ENCODE peak calls at places on chromosomes 3 and 15, in seven cellular contexts. One of them, this sample, is unnamed.

GRCh38 chr15:32840481-32841245 is 122.9 kb downstream of the GREM1 start:
- DNase-seq in progenitor cell of endocrine pancreas: no peak
- DNase-seq in dorsolateral prefrontal cortex: no peak
- DNase-seq in SK-N-SH: no peak
- DNase-seq in breast epithelium: no peak
- DNase-seq in choroid plexus epithelial cell: no peak
- DNase-seq in fibroblast of lung: peak
- DNase-seq in this sample: no peak

GRCh38 chr15:92634641-92635272 is 20.8 kb downstream of the FAM174B start:
- DNase-seq in progenitor cell of endocrine pancreas: no peak
- DNase-seq in dorsolateral prefrontal cortex: no peak
- DNase-seq in SK-N-SH: no peak
- DNase-seq in breast epithelium: peak
- DNase-seq in choroid plexus epithelial cell: no peak
- DNase-seq in fibroblast of lung: no peak
- DNase-seq in this sample: no peak

GRCh38 chr3:178472941-178473340 is 63.3 kb upstream of the KCNMB2 start:
- DNase-seq in progenitor cell of endocrine pancreas: no peak
- DNase-seq in dorsolateral prefrontal cortex: no peak
- DNase-seq in SK-N-SH: no peak
- DNase-seq in breast epithelium: no peak
- DNase-seq in choroid plexus epithelial cell: no peak
- DNase-seq in fibroblast of lung: no peak
- DNase-seq in this sample: no peak

GRCh38 chr3:146131616-146132410 is 29.2 kb downstream of the PLOD2 start:
- DNase-seq in progenitor cell of endocrine pancreas: no peak
- DNase-seq in dorsolateral prefrontal cortex: no peak
- DNase-seq in SK-N-SH: no peak
- DNase-seq in breast epithelium: no peak
- DNase-seq in choroid plexus epithelial cell: peak
- DNase-seq in fibroblast of lung: peak
- DNase-seq in this sample: no peak

GRCh38 chr3:172355836-172356235 is 92.4 kb downstream of the GHSR start:
- DNase-seq in progenitor cell of endocrine pancreas: no peak
- DNase-seq in dorsolateral prefrontal cortex: no peak
- DNase-seq in SK-N-SH: no peak
- DNase-seq in breast epithelium: no peak
- DNase-seq in choroid plexus epithelial cell: peak
- DNase-seq in fibroblast of lung: peak
- DNase-seq in this sample: no peak

GRCh38 chr3:31377045-31377642 is 155.6 kb upstream of the STT3B start:
- DNase-seq in progenitor cell of endocrine pancreas: no peak
- DNase-seq in dorsolateral prefrontal cortex: no peak
- DNase-seq in SK-N-SH: no peak
- DNase-seq in breast epithelium: no peak
- DNase-seq in choroid plexus epithelial cell: peak
- DNase-seq in fibroblast of lung: peak
- DNase-seq in this sample: no peak

GRCh38 chr15:44094776-44095175 is 100.3 kb downstream of the FRMD5 start:
- DNase-seq in progenitor cell of endocrine pancreas: no peak
- DNase-seq in dorsolateral prefrontal cortex: no peak
- DNase-seq in SK-N-SH: no peak
- DNase-seq in breast epithelium: no peak
- DNase-seq in choroid plexus epithelial cell: peak
- DNase-seq in fibroblast of lung: peak
- DNase-seq in this sample: no peak

GRCh38 chr15:90820481-90820880 is 47.9 kb upstream of the FURIN start:
- DNase-seq in progenitor cell of endocrine pancreas: no peak
- DNase-seq in dorsolateral prefrontal cortex: no peak
- DNase-seq in SK-N-SH: no peak
- DNase-seq in breast epithelium: no peak
- DNase-seq in choroid plexus epithelial cell: no peak
- DNase-seq in fibroblast of lung: no peak
- DNase-seq in this sample: no peak

GRCh38 chr3:52468336-52468735 is 12.9 kb downstream of the NISCH start:
- DNase-seq in progenitor cell of endocrine pancreas: no peak
- DNase-seq in dorsolateral prefrontal cortex: no peak
- DNase-seq in SK-N-SH: no peak
- DNase-seq in breast epithelium: no peak
- DNase-seq in choroid plexus epithelial cell: peak
- DNase-seq in fibroblast of lung: peak
- DNase-seq in this sample: no peak

GRCh38 chr15:100318880-100319279 is 22.9 kb downstream of the ADAMTS17 start:
- DNase-seq in progenitor cell of endocrine pancreas: no peak
- DNase-seq in dorsolateral prefrontal cortex: no peak
- DNase-seq in SK-N-SH: no peak
- DNase-seq in breast epithelium: no peak
- DNase-seq in choroid plexus epithelial cell: no peak
- DNase-seq in fibroblast of lung: no peak
- DNase-seq in this sample: no peak

GRCh38 chr3:72130565-72130964 is 345.6 kb upstream of the PROK2 start:
- DNase-seq in progenitor cell of endocrine pancreas: no peak
- DNase-seq in dorsolateral prefrontal cortex: no peak
- DNase-seq in SK-N-SH: no peak
- DNase-seq in breast epithelium: no peak
- DNase-seq in choroid plexus epithelial cell: no peak
- DNase-seq in fibroblast of lung: no peak
- DNase-seq in this sample: no peak
- TF ChIP-seq CTCF in progenitor cell of endocrine pancreas: no peak
- TF ChIP-seq CTCF in dorsolateral prefrontal cortex: no peak
- TF ChIP-seq CTCF in SK-N-SH: no peak
- TF ChIP-seq CTCF in breast epithelium: no peak
- TF ChIP-seq CTCF in choroid plexus epithelial cell: no peak
- TF ChIP-seq CTCF in fibroblast of lung: no peak
- TF ChIP-seq CTCF in this sample: no peak

GRCh38 chr3:10504161-10505049 is 981 bp downstream of the ATP2B2 start:
- DNase-seq in progenitor cell of endocrine pancreas: no peak
- DNase-seq in dorsolateral prefrontal cortex: no peak
- DNase-seq in SK-N-SH: peak
- DNase-seq in breast epithelium: no peak
- DNase-seq in choroid plexus epithelial cell: no peak
- DNase-seq in fibroblast of lung: no peak
- DNase-seq in this sample: no peak
- TF ChIP-seq CTCF in progenitor cell of endocrine pancreas: peak
- TF ChIP-seq CTCF in dorsolateral prefrontal cortex: no peak
- TF ChIP-seq CTCF in SK-N-SH: no peak
- TF ChIP-seq CTCF in breast epithelium: no peak
- TF ChIP-seq CTCF in choroid plexus epithelial cell: no peak
- TF ChIP-seq CTCF in fibroblast of lung: no peak
- TF ChIP-seq CTCF in this sample: peak

GRCh38 chr3:135231646-135232625 is 436.9 kb downstream of the EPHB1 start:
- DNase-seq in progenitor cell of endocrine pancreas: no peak
- DNase-seq in dorsolateral prefrontal cortex: no peak
- DNase-seq in SK-N-SH: no peak
- DNase-seq in breast epithelium: no peak
- DNase-seq in choroid plexus epithelial cell: no peak
- DNase-seq in fibroblast of lung: no peak
- DNase-seq in this sample: no peak

GRCh38 chr3:135228131-135228530 is 433.1 kb downstream of the EPHB1 start:
- DNase-seq in progenitor cell of endocrine pancreas: no peak
- DNase-seq in dorsolateral prefrontal cortex: no peak
- DNase-seq in SK-N-SH: no peak
- DNase-seq in breast epithelium: no peak
- DNase-seq in choroid plexus epithelial cell: no peak
- DNase-seq in fibroblast of lung: no peak
- DNase-seq in this sample: no peak

GRCh38 chr3:135226057-135226456 is 431.0 kb downstream of the EPHB1 start:
- DNase-seq in progenitor cell of endocrine pancreas: no peak
- DNase-seq in dorsolateral prefrontal cortex: no peak
- DNase-seq in SK-N-SH: no peak
- DNase-seq in breast epithelium: no peak
- DNase-seq in choroid plexus epithelial cell: no peak
- DNase-seq in fibroblast of lung: no peak
- DNase-seq in this sample: no peak

GRCh38 chr3:135224963-135225362 is 429.9 kb downstream of the EPHB1 start:
- DNase-seq in progenitor cell of endocrine pancreas: no peak
- DNase-seq in dorsolateral prefrontal cortex: no peak
- DNase-seq in SK-N-SH: no peak
- DNase-seq in breast epithelium: no peak
- DNase-seq in choroid plexus epithelial cell: no peak
- DNase-seq in fibroblast of lung: no peak
- DNase-seq in this sample: no peak

DNA sequence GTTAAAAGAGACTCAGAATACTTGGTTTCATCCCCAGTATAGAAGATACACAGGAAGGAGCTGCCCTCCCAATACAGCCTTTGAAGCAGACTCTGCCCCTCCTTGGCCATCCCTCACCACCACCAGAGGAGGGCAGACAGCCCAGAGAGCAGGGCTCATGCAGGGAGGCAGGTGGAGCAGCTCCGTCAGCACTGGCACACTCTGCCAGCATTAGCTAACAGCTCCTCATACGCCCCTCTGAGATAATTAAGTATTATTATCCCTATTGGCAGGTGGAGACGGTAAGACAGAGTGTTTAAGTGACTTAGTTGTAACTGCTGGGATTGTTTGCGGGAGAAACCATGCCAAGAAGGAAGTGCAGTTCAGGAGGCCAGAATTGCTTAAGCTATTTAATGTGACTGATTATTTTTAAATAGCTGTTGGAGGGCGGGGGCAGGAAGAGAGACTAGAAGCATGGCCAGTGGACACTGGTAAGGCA is 434.0 kb downstream of the EPHB1 start:
- DNase-seq in progenitor cell of endocrine pancreas: no peak
- DNase-seq in dorsolateral prefrontal cortex: no peak
- DNase-seq in SK-N-SH: no peak
- DNase-seq in breast epithelium: peak
- DNase-seq in choroid plexus epithelial cell: no peak
- DNase-seq in fibroblast of lung: peak
- DNase-seq in this sample: no peak
- TF ChIP-seq CTCF in progenitor cell of endocrine pancreas: peak
- TF ChIP-seq CTCF in dorsolateral prefrontal cortex: no peak
- TF ChIP-seq CTCF in SK-N-SH: no peak
- TF ChIP-seq CTCF in breast epithelium: no peak
- TF ChIP-seq CTCF in choroid plexus epithelial cell: no peak
- TF ChIP-seq CTCF in fibroblast of lung: no peak
- TF ChIP-seq CTCF in this sample: peak

DNA sequence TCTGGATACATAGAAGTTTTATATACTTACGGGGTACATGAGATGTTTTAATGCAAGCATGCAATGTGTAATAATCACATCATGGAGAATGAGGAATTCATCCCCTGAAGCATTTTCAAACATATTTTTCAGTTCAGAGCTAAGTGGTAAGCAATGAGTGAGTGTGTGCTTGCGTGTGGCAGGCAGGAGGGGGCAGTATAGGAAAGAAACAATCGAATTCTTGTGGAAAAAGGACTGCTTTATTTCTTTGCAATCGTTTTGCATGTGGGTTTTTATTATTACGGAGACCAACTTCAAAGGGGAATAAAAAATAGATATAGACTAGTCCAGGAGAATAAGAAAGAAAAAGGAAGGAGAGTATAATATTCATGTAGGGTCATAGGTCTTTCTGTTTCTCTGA is 271.6 kb downstream of the CHL1 start:
- DNase-seq in progenitor cell of endocrine pancreas: no peak
- DNase-seq in dorsolateral prefrontal cortex: no peak
- DNase-seq in SK-N-SH: no peak
- DNase-seq in breast epithelium: no peak
- DNase-seq in choroid plexus epithelial cell: no peak
- DNase-seq in fibroblast of lung: no peak
- DNase-seq in this sample: no peak
- TF ChIP-seq CTCF in progenitor cell of endocrine pancreas: peak
- TF ChIP-seq CTCF in dorsolateral prefrontal cortex: no peak
- TF ChIP-seq CTCF in SK-N-SH: peak
- TF ChIP-seq CTCF in breast epithelium: no peak
- TF ChIP-seq CTCF in choroid plexus epithelial cell: peak
- TF ChIP-seq CTCF in fibroblast of lung: peak
- TF ChIP-seq CTCF in this sample: peak

GRCh38 chr3:6679510-6679909 is 181.4 kb upstream of the GRM7 start:
- DNase-seq in progenitor cell of endocrine pancreas: no peak
- DNase-seq in dorsolateral prefrontal cortex: no peak
- DNase-seq in SK-N-SH: no peak
- DNase-seq in breast epithelium: no peak
- DNase-seq in choroid plexus epithelial cell: no peak
- DNase-seq in fibroblast of lung: no peak
- DNase-seq in this sample: no peak
- TF ChIP-seq CTCF in progenitor cell of endocrine pancreas: no peak
- TF ChIP-seq CTCF in dorsolateral prefrontal cortex: no peak
- TF ChIP-seq CTCF in SK-N-SH: no peak
- TF ChIP-seq CTCF in breast epithelium: no peak
- TF ChIP-seq CTCF in choroid plexus epithelial cell: no peak
- TF ChIP-seq CTCF in fibroblast of lung: no peak
- TF ChIP-seq CTCF in this sample: no peak

DNA sequence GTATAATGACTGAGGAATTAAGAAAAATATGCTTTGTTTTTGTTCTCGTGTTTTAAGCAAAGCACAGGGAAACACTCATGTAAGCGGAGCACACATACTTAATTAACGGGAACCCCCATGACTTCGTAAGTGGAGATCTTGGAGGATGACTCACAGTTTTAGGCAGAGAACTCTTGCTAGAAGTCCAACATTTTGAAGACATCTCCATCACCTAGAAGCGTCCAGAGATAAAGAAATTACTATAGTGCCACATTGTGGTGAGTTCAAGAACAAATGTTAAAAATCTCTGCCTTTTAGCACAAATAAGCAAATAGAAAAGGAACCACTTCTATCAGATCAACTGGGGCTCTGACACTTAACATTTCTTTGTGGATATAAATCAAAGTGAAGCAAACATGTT is 194.1 kb upstream of the ARHGEF26 start:
- DNase-seq in progenitor cell of endocrine pancreas: no peak
- DNase-seq in dorsolateral prefrontal cortex: no peak
- DNase-seq in SK-N-SH: no peak
- DNase-seq in breast epithelium: no peak
- DNase-seq in choroid plexus epithelial cell: peak
- DNase-seq in fibroblast of lung: peak
- DNase-seq in this sample: no peak
- TF ChIP-seq CTCF in progenitor cell of endocrine pancreas: peak
- TF ChIP-seq CTCF in dorsolateral prefrontal cortex: peak
- TF ChIP-seq CTCF in SK-N-SH: peak
- TF ChIP-seq CTCF in breast epithelium: no peak
- TF ChIP-seq CTCF in choroid plexus epithelial cell: peak
- TF ChIP-seq CTCF in fibroblast of lung: peak
- TF ChIP-seq CTCF in this sample: peak

DNA sequence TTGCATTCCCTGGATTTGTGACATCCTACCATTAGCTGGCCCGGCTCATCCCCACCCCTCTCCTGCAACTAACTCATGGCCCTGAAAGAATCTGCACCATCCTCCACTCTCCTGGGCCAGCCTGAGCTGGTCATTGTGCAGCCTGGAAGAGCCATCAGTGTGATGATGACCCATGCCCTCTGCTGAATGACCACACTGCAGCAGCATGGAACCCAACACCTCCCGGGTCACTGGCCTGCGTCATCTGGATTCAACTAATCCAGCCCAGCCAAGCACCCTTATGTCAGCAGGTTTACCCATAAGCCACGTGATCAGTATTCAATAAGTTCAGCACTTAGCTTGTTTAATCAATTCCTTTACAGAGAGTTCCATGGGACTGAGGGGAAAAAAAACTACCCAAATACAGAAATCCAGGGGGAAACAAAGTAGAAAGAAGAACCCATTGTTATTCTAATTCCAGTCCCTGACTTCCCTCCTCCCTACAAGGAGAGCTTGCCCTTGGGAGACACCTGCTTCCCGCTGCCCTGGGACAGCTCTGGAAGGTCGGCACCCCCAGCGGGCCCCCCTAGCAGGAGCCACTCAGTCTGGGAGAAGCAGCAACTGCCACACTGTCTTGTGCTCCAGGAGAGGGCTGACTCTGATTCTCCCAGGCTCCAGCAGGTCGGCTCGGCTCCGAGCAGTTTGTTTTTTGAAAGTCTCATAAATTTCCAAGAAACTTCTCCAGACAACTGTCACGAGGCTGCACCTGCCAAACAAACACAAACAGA is 309.1 kb upstream of the TLE3 start:
- DNase-seq in progenitor cell of endocrine pancreas: no peak
- DNase-seq in dorsolateral prefrontal cortex: no peak
- DNase-seq in SK-N-SH: no peak
- DNase-seq in breast epithelium: no peak
- DNase-seq in choroid plexus epithelial cell: no peak
- DNase-seq in fibroblast of lung: no peak
- DNase-seq in this sample: no peak
- TF ChIP-seq CTCF in progenitor cell of endocrine pancreas: no peak
- TF ChIP-seq CTCF in dorsolateral prefrontal cortex: no peak
- TF ChIP-seq CTCF in SK-N-SH: no peak
- TF ChIP-seq CTCF in breast epithelium: no peak
- TF ChIP-seq CTCF in choroid plexus epithelial cell: no peak
- TF ChIP-seq CTCF in fibroblast of lung: no peak
- TF ChIP-seq CTCF in this sample: no peak